ENCODE peak calls at places on chromosomes 5 and 9, in five cellular contexts. B, N, Y, H and T are unnamed samples.

GRCh38 chr5:98109561-98110006 is 663.9 kb upstream of the RGMB start:
- DNase-seq in H (no peak), B (peak; percentile 92), N (peak; percentile 69), Y (no peak), T (peak; percentile 20)

GRCh38 chr5:170275376-170275994 is 22.1 kb downstream of the LCP2 start:
- DNase-seq in H (no peak), Y (no peak), B (no peak), N (no peak), T (no peak)

GRCh38 chr5:81852277-81853004 is 101.5 kb upstream of the SSBP2 start:
- DNase-seq in H (peak; percentile 21), Y (no peak), B (peak; percentile 34), N (no peak), T (no peak)

GRCh38 chr9:121372563-121373400 is 2.7 kb upstream of the STOM start:
- DNase-seq in Y (no peak), N (no peak), H (no peak), B (peak; percentile 86), T (peak; percentile 57)

GRCh38 chr5:151157426-151158286 is at the start of gene ANXA6:
- DNase-seq in N (peak; percentile 27), B (peak; percentile 73), H (peak; percentile 91), Y (peak; percentile 65), T (no peak)

GRCh38 chr5:94884294-94884693 is 265.8 kb downstream of the SLF1 start:
- DNase-seq in B (no peak), N (no peak), H (no peak), Y (peak; percentile 43), T (no peak)

GRCh38 chr5:170475269-170476000 is 28.4 kb upstream of the KCNIP1 start:
- DNase-seq in Y (no peak), B (no peak), N (no peak), H (no peak), T (no peak)

GRCh38 chr9:34343090-34343489 is 13.7 kb downstream of the NUDT2 start:
- DNase-seq in B (no peak), N (no peak), Y (no peak), H (no peak), T (no peak)

GRCh38 chr5:111550282-111551020 is 38.1 kb upstream of the STARD4 start:
- DNase-seq in B (peak; percentile 99), Y (peak; percentile 91), H (peak; percentile 89), N (peak; percentile 96), T (peak; percentile 94)

GRCh38 chr5:147485046-147485445 is 24.8 kb downstream of the DPYSL3 start:
- DNase-seq in Y (no peak), N (peak; percentile 82), B (peak; percentile 56), H (no peak), T (peak; percentile 60)

GRCh38 chr5:2753452-2754409 is 2.3 kb upstream of the IRX2 start:
- DNase-seq in Y (no peak), H (no peak), B (no peak), N (no peak), T (no peak)

GRCh38 chr5:2752875-2753435 is 1.5 kb upstream of the IRX2 start:
- DNase-seq in N (no peak), H (no peak), Y (no peak), B (no peak), T (no peak)

GRCh38 chr5:2751592-2752021 is at the start of gene IRX2:
- DNase-seq in B (peak; percentile 59), Y (peak; percentile 80), N (peak; percentile 45), H (no peak), T (peak; percentile 81)

GRCh38 chr5:2750758-2751464 is 566 bp downstream of the IRX2 start:
- DNase-seq in B (no peak), N (no peak), Y (peak; percentile 34), H (no peak), T (no peak)

GRCh38 chr5:2752059-2752874 is 790 bp upstream of the IRX2 start:
- DNase-seq in H (no peak), N (no peak), Y (no peak), B (no peak), T (no peak)
- TF ChIP-seq CTCF in H (no peak), N (no peak), Y (no peak), B (no peak), T (no peak)

GRCh38 chr5:169148066-169148740 is 152.7 kb downstream of the SLIT3 start:
- DNase-seq in Y (no peak), B (no peak), H (no peak), N (no peak), T (no peak)

GRCh38 chr5:169151051-169151805 is 149.7 kb downstream of the SLIT3 start:
- DNase-seq in B (no peak), Y (no peak), N (no peak), H (no peak), T (no peak)

GRCh38 chr5:169147542-169147941 is 153.4 kb downstream of the SLIT3 start:
- DNase-seq in N (no peak), B (no peak), H (no peak), Y (no peak), T (no peak)

GRCh38 chr5:169150108-169150507 is 150.8 kb downstream of the SLIT3 start:
- DNase-seq in H (no peak), N (no peak), Y (no peak), B (no peak), T (no peak)

GRCh38 chr5:169149317-169149716 is 151.6 kb downstream of the SLIT3 start:
- DNase-seq in H (peak; percentile 4), N (no peak), B (no peak), Y (peak; percentile 4), T (no peak)
- TF ChIP-seq CTCF in H (peak; percentile 39), N (peak; percentile 32), B (no peak), Y (peak; percentile 49), T (peak; percentile 18)

DNA sequence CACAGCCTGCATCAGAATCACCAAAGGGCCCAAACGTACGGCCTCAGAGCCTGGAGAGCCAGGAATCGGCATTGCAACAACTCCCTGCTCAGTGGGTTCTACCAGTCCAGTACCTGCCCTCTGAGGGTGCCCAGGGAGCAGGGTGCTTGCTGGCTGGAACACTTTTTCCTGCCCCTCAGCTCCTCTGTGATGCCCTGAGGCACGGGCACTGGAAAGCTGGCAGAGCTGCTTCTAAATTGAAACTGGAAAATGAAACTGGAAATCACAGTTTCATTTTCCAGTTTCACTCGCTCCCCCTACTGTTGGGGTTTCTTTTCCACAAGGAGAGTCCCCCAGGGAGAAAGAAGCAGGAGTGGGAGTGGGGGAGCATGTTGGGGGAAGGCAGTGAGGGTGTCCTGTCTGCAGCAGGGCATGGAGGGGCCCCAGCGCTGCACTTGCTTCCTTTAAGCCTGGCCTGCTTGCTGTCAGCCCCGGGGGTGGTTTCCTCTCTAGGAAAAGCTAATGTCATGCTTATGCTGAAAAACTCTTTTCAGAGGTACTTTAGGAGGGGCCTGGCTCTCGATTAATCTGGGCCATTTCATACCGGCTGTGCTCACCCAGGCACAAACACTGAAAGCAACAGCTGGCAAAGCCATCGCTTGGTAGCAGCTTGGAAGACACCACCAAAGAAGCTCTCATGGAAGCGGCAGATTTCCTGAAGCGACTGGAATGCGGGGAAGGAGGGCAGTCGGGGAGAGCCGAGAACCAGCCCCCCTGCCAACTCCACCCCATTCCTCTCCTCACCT is 26.2 kb downstream of the IRF1 start:
- DNase-seq in N (no peak), Y (no peak), B (no peak), H (peak; percentile 80), T (no peak)
- TF ChIP-seq CTCF in N (no peak), Y (no peak), B (peak; percentile 35), H (peak; percentile 25), T (peak; percentile 43)

GRCh38 chr5:159877087-159877486 is 39.2 kb upstream of the ADRA1B start:
- DNase-seq in H (no peak), Y (no peak), N (no peak), B (no peak), T (no peak)
- TF ChIP-seq CTCF in H (no peak), Y (no peak), N (no peak), B (no peak), T (no peak)

DNA sequence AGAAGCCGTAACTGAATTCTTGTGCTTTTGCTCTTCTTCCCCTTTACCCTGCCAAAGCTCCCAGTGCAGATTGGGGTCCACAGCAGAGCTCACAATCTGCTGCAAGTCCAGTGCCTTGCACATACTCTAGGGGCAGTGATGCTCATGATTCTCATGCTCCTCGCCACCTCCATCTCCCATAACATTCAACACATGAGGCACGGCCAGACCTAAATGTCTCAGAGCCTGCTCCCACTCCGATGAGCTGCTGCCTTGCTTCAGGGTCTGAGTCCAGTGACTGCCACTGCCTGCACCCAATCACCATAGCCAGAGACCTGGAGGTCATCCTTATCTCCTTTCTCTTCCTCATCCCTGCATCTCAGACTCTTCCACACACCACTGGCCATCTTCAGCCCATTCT is 10.5 kb downstream of the CSF1R start:
- DNase-seq in H (no peak), B (no peak), Y (no peak), N (no peak), T (no peak)
- TF ChIP-seq CTCF in H (no peak), B (no peak), Y (no peak), N (no peak), T (no peak)